ENCODE peak calls at places on chromosomes 5 and 9, in four cellular contexts. L, R, P and H are unnamed samples.

GRCh38 chr9:115850548-115851304 is 302.9 kb upstream of the PAPPA start:
- DNase-seq in P (no peak), R (no peak), L (no peak), H (no peak)

GRCh38 chr5:136141561-136141960 is 8.9 kb downstream of the SMAD5 start:
- DNase-seq in P (no peak), L (no peak), R (no peak), H (no peak)

GRCh38 chr5:139848508-139849100 is 53.0 kb downstream of the PSD2 start:
- DNase-seq in L (no peak), R (no peak), P (no peak), H (no peak)

GRCh38 chr5:101390317-101390908 is 487.3 kb upstream of the ST8SIA4 start:
- DNase-seq in P (peak; percentile 36), L (peak; percentile 2), R (peak; percentile 46), H (peak; percentile 12)

GRCh38 chr9:20980713-20981481 is 50.5 kb downstream of the HACD4 start:
- DNase-seq in P (no peak), R (no peak), L (no peak), H (peak; percentile 33)

GRCh38 chr5:117357886-117358285 is 783.3 kb upstream of the SEMA6A start:
- DNase-seq in P (no peak), L (no peak), R (no peak), H (no peak)

GRCh38 chr5:55969956-55970355 is 24.8 kb downstream of the IL6ST start:
- DNase-seq in L (no peak), P (no peak), R (no peak), H (no peak)

GRCh38 chr5:125045647-125046046 is 299.2 kb upstream of the ZNF608 start:
- DNase-seq in L (no peak), R (no peak), P (no peak), H (no peak)

GRCh38 chr5:115575167-115576070 is 26.9 kb downstream of the TICAM2 start:
- DNase-seq in R (peak; percentile 2), L (no peak), P (no peak), H (no peak)

GRCh38 chr9:83382421-83382820 is 155.8 kb downstream of the FRMD3 start:
- DNase-seq in L (no peak), P (no peak), R (peak; percentile 18), H (no peak)

GRCh38 chr5:58274199-58274598 is 185.7 kb downstream of the PLK2 start:
- DNase-seq in P (no peak), R (no peak), L (no peak), H (no peak)

GRCh38 chr9:120697448-120697847 is 16.8 kb downstream of the MEGF9 start:
- DNase-seq in P (no peak), L (no peak), R (no peak), H (no peak)

GRCh38 chr9:135865531-135865930 is 41.8 kb downstream of the CAMSAP1 start:
- DNase-seq in R (no peak), L (no peak), P (no peak), H (no peak)

GRCh38 chr9:5879419-5880181 is 11.1 kb upstream of the MLANA start:
- DNase-seq in R (peak; percentile 46), L (peak; percentile 84), P (no peak), H (no peak)

GRCh38 chr5:39121315-39121714 is 47.1 kb upstream of the RICTOR start:
- DNase-seq in R (no peak), L (no peak), P (no peak), H (no peak)

GRCh38 chr9:135647897-135648296 is 8.6 kb upstream of the GLT6D1 start:
- DNase-seq in L (no peak), R (no peak), P (no peak), H (no peak)

GRCh38 chr9:19379697-19380046 is 364 bp downstream of the RPS6 start:
- DNase-seq in P (peak; percentile 34), L (peak; percentile 22), R (no peak), H (no peak)
- TF ChIP-seq TARDBP in P (no peak), L (no peak), R (no peak), H (no peak)

GRCh38 chr5:137751869-137752491 is 2.2 kb downstream of the HNRNPA0 start:
- DNase-seq in L (peak; percentile 27), P (peak; percentile 35), R (peak; percentile 73), H (no peak)
- TF ChIP-seq TARDBP in L (no peak), P (no peak), R (no peak), H (no peak)

DNA sequence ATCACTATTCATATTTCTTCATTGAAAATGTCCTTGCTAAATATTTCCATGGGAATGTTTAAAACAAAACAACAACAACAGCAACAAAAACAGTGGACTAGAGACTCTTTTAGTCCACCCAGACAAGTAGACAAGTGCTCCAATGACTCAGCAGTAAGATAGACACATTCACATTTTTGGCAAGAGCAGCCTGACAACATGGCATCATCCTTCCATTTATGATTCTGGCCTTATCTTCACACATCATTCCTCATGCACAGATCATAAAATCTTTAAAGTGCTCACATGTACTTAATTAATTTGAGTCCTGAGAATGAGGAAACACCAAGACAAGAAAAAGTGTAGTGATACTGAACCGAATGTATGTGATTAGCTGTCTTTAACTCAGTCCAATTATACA is 132.6 kb upstream of the PDE4D start:
- DNase-seq in L (no peak), R (no peak), P (no peak), H (no peak)
- TF ChIP-seq TARDBP in L (no peak), R (no peak), P (no peak), H (no peak)

GRCh38 chr5:154358410-154359221 is 87.2 kb upstream of the SAP30L start:
- DNase-seq in R (no peak), P (no peak), L (no peak), H (no peak)
- TF ChIP-seq TARDBP in R (no peak), P (no peak), L (no peak), H (no peak)

GRCh38 chr9:28941856-28942255 is 1368.6 kb upstream of the C9orf72 start:
- DNase-seq in R (no peak), L (no peak), P (no peak), H (no peak)

GRCh38 chr9:28951945-28952344 is 1378.7 kb upstream of the C9orf72 start:
- DNase-seq in L (no peak), P (peak; percentile 7), R (peak; percentile 4), H (no peak)

GRCh38 chr9:28942941-28943340 is 1369.7 kb upstream of the C9orf72 start:
- DNase-seq in P (no peak), R (no peak), L (no peak), H (no peak)

GRCh38 chr9:28946648-28947047 is 1373.4 kb upstream of the C9orf72 start:
- DNase-seq in R (no peak), P (no peak), L (no peak), H (no peak)
- TF ChIP-seq TARDBP in R (no peak), P (no peak), L (no peak), H (no peak)

DNA sequence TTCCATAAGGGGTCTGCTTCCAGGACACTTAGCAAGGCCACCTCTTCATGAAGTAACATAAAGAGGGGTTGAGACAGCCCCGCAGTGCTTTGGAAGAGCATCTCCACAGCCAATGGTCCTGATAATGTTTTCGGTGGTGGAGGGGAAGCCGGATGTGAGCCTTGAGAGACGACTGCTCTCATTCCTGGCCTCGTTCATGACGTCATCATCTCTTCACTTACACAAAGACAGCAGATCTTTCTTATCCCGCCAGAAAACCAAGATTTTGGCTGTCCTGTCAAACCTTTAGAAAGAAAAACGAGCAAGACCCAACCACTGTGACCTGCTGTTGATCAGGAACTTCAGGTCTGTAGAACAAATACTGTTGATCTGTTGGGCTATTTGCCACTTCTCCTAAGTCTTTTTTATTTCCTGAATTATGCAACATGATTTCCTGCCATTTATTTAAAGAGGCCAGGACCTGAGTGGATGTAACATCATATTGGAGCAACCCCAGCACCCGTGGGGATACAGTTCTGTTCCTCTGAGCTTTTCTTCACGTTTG is 89.0 kb upstream of the IRX2 start:
- DNase-seq in L (no peak), R (no peak), P (no peak), H (no peak)
- TF ChIP-seq TARDBP in L (no peak), R (no peak), P (no peak), H (no peak)

GRCh38 chr5:1131191-1131621 is 19.3 kb upstream of the SLC12A7 start:
- DNase-seq in R (no peak), L (no peak), P (no peak), H (no peak)

GRCh38 chr5:1130218-1130946 is 18.5 kb upstream of the SLC12A7 start:
- DNase-seq in P (no peak), R (no peak), L (no peak), H (no peak)

GRCh38 chr5:1127991-1128785 is 16.3 kb upstream of the SLC12A7 start:
- DNase-seq in P (no peak), R (no peak), L (no peak), H (no peak)

GRCh38 chr5:1129725-1130082 is 17.8 kb upstream of the SLC12A7 start:
- DNase-seq in P (no peak), L (no peak), R (no peak), H (no peak)

DNA sequence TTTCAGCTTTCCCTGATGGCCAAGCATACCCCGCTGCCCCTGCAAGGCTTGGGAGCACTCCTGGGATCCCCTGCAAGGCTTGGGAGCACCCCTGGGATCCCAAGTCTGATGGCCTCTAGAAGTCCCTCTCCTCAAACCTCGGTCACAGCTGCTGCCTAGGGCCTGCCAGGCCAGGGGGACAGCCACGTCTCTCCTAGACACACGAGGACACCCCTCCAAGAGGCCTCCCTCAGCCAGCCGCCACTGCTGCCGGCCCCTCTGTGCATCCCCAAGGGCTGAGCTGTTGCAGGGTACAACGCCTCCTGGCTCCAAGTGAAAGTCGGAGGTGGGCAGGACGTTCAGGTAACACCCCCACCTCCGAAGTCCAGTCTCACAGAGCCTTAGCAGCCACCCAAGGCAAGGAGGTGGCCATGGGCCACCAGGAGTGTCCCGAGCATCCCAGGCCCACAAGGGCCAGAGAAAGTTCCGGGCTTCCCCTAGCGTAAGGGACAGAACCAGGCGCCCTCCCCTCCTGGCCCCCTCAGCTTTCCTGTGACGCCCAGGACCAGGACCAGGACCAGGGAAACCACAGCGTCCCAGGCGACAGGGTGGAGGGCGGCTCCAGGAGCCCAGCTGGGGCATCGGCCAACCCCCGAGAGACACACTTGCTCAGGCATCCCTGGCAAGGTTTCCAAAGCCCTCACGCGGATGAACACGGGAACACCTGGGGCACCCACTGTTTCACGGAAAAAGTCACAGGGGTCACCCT is 17.3 kb upstream of the SLC12A7 start:
- DNase-seq in P (no peak), L (no peak), R (no peak), H (no peak)
- TF ChIP-seq TARDBP in P (no peak), L (no peak), R (no peak), H (no peak)

DNA sequence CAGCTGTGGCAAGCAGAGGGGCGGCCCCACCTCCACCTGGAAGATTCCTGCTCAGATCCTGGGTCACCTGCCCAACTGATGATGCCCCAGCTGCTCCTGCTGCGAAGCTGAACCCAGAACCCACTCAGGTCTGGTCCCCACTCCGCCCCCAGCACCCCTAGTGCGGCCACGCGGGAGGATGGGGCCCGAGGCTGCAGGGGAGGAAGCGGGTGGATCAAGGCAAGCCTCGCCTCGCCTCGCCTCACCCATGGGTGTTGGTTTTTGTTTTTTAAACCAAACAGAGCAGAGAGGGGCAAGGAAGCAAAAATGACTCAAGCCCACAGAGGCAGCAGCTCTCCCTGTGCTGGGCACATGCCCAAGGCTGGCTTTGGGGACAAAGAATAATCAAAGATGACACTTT is 23.2 kb downstream of the ABO start:
- DNase-seq in P (no peak), R (no peak), L (no peak), H (no peak)
- TF ChIP-seq TARDBP in P (no peak), R (no peak), L (no peak), H (no peak)

GRCh38 chr5:93299596-93300308 is 281.3 kb downstream of the NR2F1-AS1 start:
- DNase-seq in L (no peak), R (no peak), P (peak; percentile 16), H (no peak)
- TF ChIP-seq TARDBP in L (no peak), R (no peak), P (no peak), H (no peak)